ENCODE peak calls at places on chromosomes 4 and X, in ten cellular contexts. N is mesothelial cell of epicardium, W is choroid plexus epithelial cell, S is psoas muscle, C is Panc1, P is left lung, M is mammary epithelial cell, R is progenitor cell of endocrine pancreas, U is suprapubic skin, B is HFFc6. G is an unnamed sample.

GRCh38 chrX:70168238-70169188 is 8.8 kb upstream of the DGAT2L6 start:
- DNase-seq in N (no peak), W (peak), S (peak), C (no peak), P (no peak), M (peak), R (no peak), U (no peak), B (peak), G (peak)

GRCh38 chr4:36235306-36235705 is 9.0 kb downstream of the ARAP2 start:
- DNase-seq in N (no peak), W (peak), S (no peak), C (no peak), P (no peak), M (peak), R (no peak), U (no peak), B (no peak), G (no peak)

GRCh38 chrX:154142386-154142785 is 1.7 kb upstream of the OPN1LW start:
- DNase-seq in N (no peak), W (no peak), S (no peak), C (no peak), P (no peak), M (no peak), R (no peak), U (no peak), B (no peak), G (no peak)

GRCh38 chrX:154486052-154486395 is 391 bp downstream of the UBL4A start:
- DNase-seq in N (no peak), W (no peak), S (peak), C (no peak), P (no peak), M (peak), R (no peak), U (peak), B (no peak), G (peak)

GRCh38 chr4:116469582-116469981 is 615.8 kb downstream of the TRAM1L1 start:
- DNase-seq in N (no peak), W (no peak), S (no peak), C (no peak), P (no peak), M (no peak), R (no peak), U (no peak), B (no peak), G (no peak)

GRCh38 chr4:169225058-169225751 is 45.6 kb downstream of the SH3RF1 start:
- DNase-seq in N (no peak), W (peak), S (no peak), C (peak), P (no peak), M (peak), R (no peak), U (no peak), B (peak), G (no peak)

GRCh38 chr4:106615407-106615945 is 246.9 kb upstream of the GIMD1 start:
- DNase-seq in N (no peak), W (peak), S (no peak), C (no peak), P (no peak), M (no peak), R (no peak), U (no peak), B (no peak), G (no peak)

GRCh38 chr4:87985097-87985886 is 9.8 kb downstream of the SPP1 start:
- DNase-seq in N (no peak), W (peak), S (no peak), C (peak), P (peak), M (peak), R (no peak), U (no peak), B (peak), G (no peak)

GRCh38 chr4:173211222-173211621 is 42.6 kb downstream of the GALNT7 start:
- DNase-seq in N (no peak), W (no peak), S (no peak), C (no peak), P (no peak), M (peak), R (no peak), U (no peak), B (no peak), G (no peak)

GRCh38 chr4:81650871-81651270 is 179.2 kb upstream of the RASGEF1B start:
- DNase-seq in N (no peak), W (peak), S (no peak), C (no peak), P (no peak), M (no peak), R (no peak), U (no peak), B (no peak), G (no peak)

GRCh38 chrX:104309169-104309568 is 54.4 kb upstream of the ESX1 start:
- DNase-seq in N (no peak), W (no peak), S (no peak), C (no peak), P (no peak), M (no peak), R (no peak), U (no peak), B (no peak), G (no peak)

DNA sequence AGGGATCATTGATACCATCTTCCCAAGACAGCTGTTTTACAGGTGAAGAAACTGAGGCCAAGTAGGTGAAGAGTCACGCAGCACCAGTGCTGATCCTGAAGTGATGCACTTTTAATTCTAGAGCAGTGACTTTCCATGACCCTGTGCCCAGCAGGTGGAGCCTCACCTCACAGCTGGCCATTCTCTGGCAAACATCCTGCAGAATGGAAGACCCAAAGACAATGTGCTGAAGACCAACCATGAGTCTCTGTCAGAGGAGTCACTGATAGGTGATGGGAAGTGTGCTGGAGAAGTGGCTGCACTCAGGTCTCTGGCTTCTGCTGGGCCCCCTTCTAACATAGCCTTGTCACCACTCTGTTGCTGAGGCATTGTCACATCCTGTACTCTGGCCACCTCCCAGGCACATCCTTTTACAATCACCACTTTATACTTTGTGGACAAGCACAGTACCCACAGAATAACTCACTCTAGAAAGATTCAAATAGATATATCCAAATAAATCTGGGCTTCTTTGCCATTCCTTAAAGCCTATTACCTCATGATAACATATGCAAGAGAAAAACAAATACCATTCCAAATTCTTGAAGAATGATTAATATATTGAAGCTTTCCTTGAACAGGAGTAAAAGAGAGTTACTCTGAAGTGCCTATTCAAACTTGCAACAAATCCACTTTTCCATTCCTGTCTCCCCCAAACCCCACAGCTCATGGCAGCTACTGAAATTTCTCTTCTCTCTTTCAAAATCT is 64.1 kb upstream of the SCOC start:
- DNase-seq in N (no peak), W (peak), S (no peak), C (no peak), P (no peak), M (peak), R (no peak), U (no peak), B (peak), G (no peak)
- TF ChIP-seq CTCF in N (no peak), W (peak), S (peak), C (peak), P (no peak), M (peak), R (peak), U (no peak), B (peak), G (no peak)

DNA sequence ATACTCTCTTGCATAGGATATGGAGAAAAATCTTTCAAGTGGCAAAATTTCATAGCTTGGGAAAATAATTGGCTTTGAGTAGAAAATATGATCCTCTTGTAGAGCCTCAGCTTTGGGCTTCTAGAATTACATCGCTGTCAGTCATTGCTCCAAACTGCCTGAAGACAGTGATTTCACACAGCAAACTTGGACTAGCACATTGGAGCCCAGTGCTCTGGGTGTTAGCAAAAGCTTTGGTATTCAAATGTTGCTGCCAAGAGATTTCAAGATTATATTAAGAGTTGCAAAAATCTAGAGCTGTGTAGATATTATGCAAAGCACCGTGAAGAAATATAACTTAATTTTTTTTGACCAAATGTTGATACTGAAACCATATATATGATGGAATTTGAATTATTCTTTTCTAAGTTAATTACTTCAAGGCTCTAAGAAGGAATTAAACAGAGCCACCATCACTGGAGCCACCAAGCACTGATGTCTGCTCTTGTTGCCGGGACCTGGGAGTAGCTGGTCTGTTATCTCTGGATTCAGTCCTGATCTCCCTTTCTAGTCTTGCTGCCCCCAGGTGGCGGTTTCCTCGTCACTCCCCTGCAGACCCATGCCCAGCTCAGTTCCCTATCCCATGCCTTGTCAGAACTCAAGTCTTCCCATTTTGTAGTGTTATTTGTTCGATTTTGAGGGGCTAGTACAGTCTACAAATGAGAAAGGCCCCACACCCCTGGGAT is 260.7 kb upstream of the SFRP2 start:
- DNase-seq in N (no peak), W (peak), S (no peak), C (no peak), P (no peak), M (peak), R (no peak), U (no peak), B (peak), G (no peak)
- TF ChIP-seq CTCF in N (no peak), W (peak), S (no peak), C (no peak), P (no peak), M (no peak), R (peak), U (no peak), B (no peak), G (no peak)

GRCh38 chrX:49106930-49107329 is 16.6 kb downstream of the GPKOW start:
- DNase-seq in N (no peak), W (peak), S (no peak), C (no peak), P (no peak), M (no peak), R (no peak), U (no peak), B (peak), G (no peak)

GRCh38 chrX:49102221-49102620 is 21.3 kb downstream of the GPKOW start:
- DNase-seq in N (no peak), W (no peak), S (no peak), C (no peak), P (no peak), M (no peak), R (no peak), U (no peak), B (no peak), G (no peak)

GRCh38 chrX:49108641-49109040 is 14.9 kb downstream of the GPKOW start:
- DNase-seq in N (no peak), W (no peak), S (no peak), C (no peak), P (no peak), M (no peak), R (no peak), U (no peak), B (no peak), G (no peak)

GRCh38 chrX:49103637-49104036 is 19.9 kb downstream of the GPKOW start:
- DNase-seq in N (no peak), W (no peak), S (no peak), C (no peak), P (no peak), M (no peak), R (no peak), U (no peak), B (no peak), G (no peak)

GRCh38 chrX:49106296-49106695 is 17.2 kb downstream of the GPKOW start:
- DNase-seq in N (no peak), W (no peak), S (no peak), C (no peak), P (no peak), M (no peak), R (no peak), U (no peak), B (no peak), G (no peak)
- TF ChIP-seq CTCF in N (no peak), W (no peak), S (no peak), C (no peak), P (no peak), M (no peak), R (no peak), U (no peak), B (no peak), G (no peak)

GRCh38 chr4:171846232-171846631 is 33.0 kb downstream of the GALNTL6 start:
- DNase-seq in N (no peak), W (peak), S (no peak), C (peak), P (no peak), M (peak), R (peak), U (no peak), B (peak), G (no peak)
- TF ChIP-seq CTCF in N (peak), W (peak), S (peak), C (peak), P (peak), M (peak), R (peak), U (no peak), B (peak), G (no peak)

DNA sequence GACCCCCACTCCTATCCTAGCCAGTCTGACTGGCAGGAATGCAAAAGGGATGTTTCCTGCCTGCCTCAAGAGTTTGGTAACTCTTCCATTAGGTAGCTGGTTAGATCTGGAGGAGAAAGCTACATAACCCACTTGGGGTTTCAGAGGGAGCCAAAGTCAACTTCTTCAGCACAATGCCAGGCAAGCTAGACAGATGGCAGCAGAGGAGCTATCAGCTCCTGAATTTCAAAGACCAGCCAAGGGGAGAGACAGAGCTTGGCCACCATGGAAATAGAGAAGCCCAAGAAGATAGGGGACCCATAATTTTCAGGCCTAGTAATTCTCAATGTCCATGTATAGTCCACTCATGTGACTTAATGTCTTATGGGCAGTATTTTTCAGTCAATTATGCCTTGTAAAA is 56.4 kb downstream of the PGRMC1 start:
- DNase-seq in N (no peak), W (peak), S (no peak), C (no peak), P (no peak), M (peak), R (no peak), U (no peak), B (peak), G (no peak)
- TF ChIP-seq CTCF in N (no peak), W (peak), S (no peak), C (peak), P (no peak), M (peak), R (no peak), U (no peak), B (peak), G (no peak)

DNA sequence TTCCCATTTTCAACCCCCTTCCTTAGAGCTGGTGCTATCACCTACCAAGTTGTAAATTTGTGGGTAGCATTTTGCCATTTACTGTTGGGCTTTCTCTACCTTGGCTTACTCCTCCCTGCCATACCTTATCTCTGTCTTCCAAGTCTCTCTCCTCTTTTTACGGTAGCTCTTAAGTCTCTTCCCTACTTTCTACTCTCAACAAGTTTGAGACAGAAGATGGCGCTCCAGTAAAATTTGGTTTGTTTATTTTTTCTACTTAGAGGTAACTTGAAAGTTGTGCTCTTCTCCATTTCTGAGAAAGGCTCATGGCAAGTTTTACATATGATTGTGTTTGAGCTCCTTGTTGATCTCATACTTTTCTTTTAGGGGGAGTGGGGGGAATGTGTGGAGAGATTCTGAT is 1508.1 kb downstream of the TECRL start:
- DNase-seq in N (no peak), W (no peak), S (no peak), C (no peak), P (no peak), M (no peak), R (no peak), U (no peak), B (no peak), G (no peak)
- TF ChIP-seq CTCF in N (no peak), W (no peak), S (no peak), C (no peak), P (no peak), M (no peak), R (no peak), U (no peak), B (no peak), G (no peak)

DNA sequence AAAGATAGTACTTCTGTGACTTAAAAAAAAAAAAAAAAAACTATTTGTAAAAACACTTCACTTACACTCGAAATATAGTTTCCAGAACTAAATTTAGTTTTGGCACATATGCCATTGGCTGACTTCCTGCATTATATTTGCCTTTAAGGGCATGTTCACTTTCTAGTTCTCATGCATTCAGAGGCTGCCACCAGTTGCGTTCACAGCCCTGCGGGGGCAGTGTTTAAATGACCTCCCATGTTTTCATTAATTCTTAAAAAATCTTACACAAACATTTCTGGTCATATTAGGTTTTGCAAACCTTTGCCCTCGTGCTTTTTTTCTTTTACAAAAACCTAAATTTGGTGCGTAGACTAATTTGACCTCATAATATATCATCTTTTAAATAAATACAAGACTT is 12.5 kb upstream of the ARHGAP6 start:
- DNase-seq in N (no peak), W (peak), S (no peak), C (no peak), P (no peak), M (no peak), R (no peak), U (no peak), B (no peak), G (no peak)
- TF ChIP-seq CTCF in N (peak), W (peak), S (peak), C (no peak), P (no peak), M (peak), R (peak), U (no peak), B (peak), G (no peak)